ENCODE peak calls at places on chromosome 5, in six cellular contexts. X, O, F, C, D and P are unnamed samples.

GRCh38 chr5:6468870-6469269 is 20.2 kb downstream of the UBE2QL1 start:
- DNase-seq in X (no peak), O (no peak), F (no peak), C (no peak), D (peak), P (no peak)

GRCh38 chr5:108212775-108213346 is 169.0 kb downstream of the FBXL17 start:
- DNase-seq in X (no peak), O (no peak), F (no peak), C (peak), D (no peak), P (no peak)

GRCh38 chr5:16713386-16713928 is 96.7 kb upstream of the RETREG1 start:
- DNase-seq in X (no peak), O (no peak), F (no peak), C (no peak), D (no peak), P (no peak)

GRCh38 chr5:71719092-71719964 is at the start of gene CARTPT:
- DNase-seq in X (no peak), O (no peak), F (no peak), C (no peak), D (no peak), P (no peak)

GRCh38 chr5:3310551-3311340 is 284.9 kb upstream of the IRX1 start:
- DNase-seq in X (no peak), O (no peak), F (no peak), C (no peak), D (peak), P (no peak)

GRCh38 chr5:154370730-154371334 is 75.0 kb upstream of the SAP30L start:
- DNase-seq in X (no peak), O (no peak), F (no peak), C (no peak), D (no peak), P (peak)

GRCh38 chr5:138533973-138534941 is 8.8 kb downstream of the ETF1 start:
- DNase-seq in X (no peak), O (no peak), F (no peak), C (no peak), D (no peak), P (no peak)

GRCh38 chr5:151772868-151773561 is 1.3 kb downstream of the G3BP1 start:
- DNase-seq in X (no peak), O (no peak), F (no peak), C (no peak), D (no peak), P (no peak)

GRCh38 chr5:74413403-74414060 is 227.0 kb downstream of the ENC1 start:
- DNase-seq in X (no peak), O (no peak), F (no peak), C (no peak), D (no peak), P (no peak)

GRCh38 chr5:128532776-128533175 is 5.3 kb downstream of the FBN2 start:
- DNase-seq in X (no peak), O (no peak), F (no peak), C (no peak), D (no peak), P (no peak)

GRCh38 chr5:32450952-32451351 is 6.4 kb upstream of the ZFR start:
- DNase-seq in X (no peak), O (no peak), F (no peak), C (peak), D (no peak), P (no peak)

GRCh38 chr5:150587830-150588494 is 52.5 kb upstream of the SYNPO start:
- DNase-seq in X (no peak), O (no peak), F (no peak), C (no peak), D (no peak), P (no peak)